ENCODE peak calls at places on chromosomes 12 and 14, in ten cellular contexts. Q, K, R, S, O, B, Z, G, F and U are unnamed samples. For H3K9me3, H3K36me3 and H3K27me3, the result is how much of the 10 kb centered on the place peaks cover.

GRCh38 chr12:18340796-18341195 is 79.5 kb downstream of the PIK3C2G start:
- DNase-seq in R (no peak), F (no peak), Q (no peak), K (no peak), O (peak), B (no peak), S (no peak), G (no peak), Z (no peak), U (peak)

GRCh38 chr14:55333785-55334485 is 62.7 kb downstream of the FBXO34 start:
- DNase-seq in R (no peak), Q (peak), Z (no peak), F (no peak), S (no peak), K (no peak), O (no peak), B (no peak), G (no peak), U (no peak)

GRCh38 chr14:72907327-72907826 is 13.5 kb upstream of the DPF3 start:
- DNase-seq in Z (no peak), Q (no peak), G (no peak), F (no peak), B (no peak), O (no peak), K (no peak), S (no peak), R (no peak), U (no peak)

GRCh38 chr12:2691340-2692111 is 103.2 kb upstream of the FKBP4 start:
- DNase-seq in F (no peak), K (no peak), G (no peak), S (no peak), R (no peak), Q (no peak), Z (peak), B (peak), O (no peak), U (no peak)

GRCh38 chr12:89762498-89763170 is 54.0 kb upstream of the ATP2B1 start:
- DNase-seq in K (no peak), S (no peak), G (no peak), Z (no peak), O (no peak), Q (no peak), F (no peak), B (no peak), R (no peak), U (no peak)

GRCh38 chr12:85626031-85626781 is 210.0 kb downstream of the RASSF9 start:
- DNase-seq in Q (peak), S (no peak), Z (no peak), F (no peak), G (no peak), O (no peak), K (no peak), R (peak), B (no peak), U (no peak)

GRCh38 chr14:22882529-22883190 is 362 bp upstream of the REM2 start:
- DNase-seq in Z (no peak), O (no peak), R (peak), Q (peak), B (peak), F (no peak), S (peak), K (no peak), G (no peak), U (peak)

GRCh38 chr12:6451348-6452244 is at the start of gene TAPBPL:
- DNase-seq in K (peak), B (peak), Q (peak), O (peak), Z (no peak), G (peak), F (peak), R (peak), S (peak), U (peak)

GRCh38 chr12:45794422-45794821 is 64.9 kb downstream of the ARID2 start:
- DNase-seq in F (no peak), R (no peak), O (no peak), Z (no peak), S (no peak), G (no peak), K (no peak), Q (no peak), B (peak), U (no peak)

GRCh38 chr14:22699801-22700564 is 55.8 kb upstream of the OR6J1 start:
- DNase-seq in G (no peak), S (no peak), Z (no peak), B (peak), R (no peak), K (no peak), Q (peak), O (no peak), F (no peak), U (no peak)

GRCh38 chr12:110853856-110854255 is 7.1 kb downstream of the CCDC63 start:
- DNase-seq in F (no peak), Z (no peak), G (no peak), Q (no peak), O (no peak), R (no peak), K (no peak), S (no peak), B (peak), U (no peak)

GRCh38 chr12:30507576-30507975 is 188.1 kb downstream of the IPO8 start:
- DNase-seq in F (no peak), S (no peak), B (no peak), K (no peak), R (no peak), G (no peak), Q (no peak), Z (no peak), O (no peak), U (no peak)

GRCh38 chr12:15580431-15580830 is 208.8 kb downstream of the EPS8 start:
- DNase-seq in K (no peak), R (no peak), O (no peak), S (no peak), G (no peak), B (no peak), F (no peak), Z (no peak), Q (no peak), U (no peak)

GRCh38 chr14:100557658-100558057 is 29.6 kb downstream of the BEGAIN start:
- DNase-seq in Z (no peak), F (no peak), R (peak), G (no peak), O (no peak), Q (no peak), B (no peak), S (no peak), K (peak), U (no peak)

GRCh38 chr14:34649344-34649743 is 19.4 kb upstream of the SNX6 start:
- DNase-seq in K (no peak), Q (peak), G (no peak), Z (no peak), B (no peak), R (peak), S (no peak), F (no peak), O (no peak), U (no peak)

GRCh38 chr14:61573748-61574513 is 121.4 kb upstream of the HIF1A start:
- DNase-seq in R (peak), Q (no peak), O (no peak), K (no peak), B (no peak), G (no peak), Z (no peak), F (no peak), S (no peak), U (no peak)

GRCh38 chr14:94177806-94178205 is 3.7 kb downstream of the PPP4R4 start:
- DNase-seq in O (no peak), B (peak), F (no peak), Q (no peak), S (no peak), R (no peak), Z (no peak), G (no peak), K (no peak), U (no peak)

GRCh38 chr14:21300892-21301291 is 21.0 kb downstream of the RPGRIP1 start:
- DNase-seq in S (peak), F (no peak), Z (peak), R (peak), G (peak), K (no peak), O (no peak), B (peak), Q (no peak), U (no peak)

GRCh38 chr14:89598548-89599186 is 181.6 kb upstream of the FOXN3 start:
- DNase-seq in G (no peak), S (no peak), O (no peak), R (peak), F (no peak), Z (no peak), K (no peak), Q (no peak), B (no peak), U (no peak)
- H3K9me3 ChIP-seq in G (under half), S (under half), O (under half), R (under half), F (under half), Z (under half), K (under half), Q (under half), B (under half), U (under half)

DNA sequence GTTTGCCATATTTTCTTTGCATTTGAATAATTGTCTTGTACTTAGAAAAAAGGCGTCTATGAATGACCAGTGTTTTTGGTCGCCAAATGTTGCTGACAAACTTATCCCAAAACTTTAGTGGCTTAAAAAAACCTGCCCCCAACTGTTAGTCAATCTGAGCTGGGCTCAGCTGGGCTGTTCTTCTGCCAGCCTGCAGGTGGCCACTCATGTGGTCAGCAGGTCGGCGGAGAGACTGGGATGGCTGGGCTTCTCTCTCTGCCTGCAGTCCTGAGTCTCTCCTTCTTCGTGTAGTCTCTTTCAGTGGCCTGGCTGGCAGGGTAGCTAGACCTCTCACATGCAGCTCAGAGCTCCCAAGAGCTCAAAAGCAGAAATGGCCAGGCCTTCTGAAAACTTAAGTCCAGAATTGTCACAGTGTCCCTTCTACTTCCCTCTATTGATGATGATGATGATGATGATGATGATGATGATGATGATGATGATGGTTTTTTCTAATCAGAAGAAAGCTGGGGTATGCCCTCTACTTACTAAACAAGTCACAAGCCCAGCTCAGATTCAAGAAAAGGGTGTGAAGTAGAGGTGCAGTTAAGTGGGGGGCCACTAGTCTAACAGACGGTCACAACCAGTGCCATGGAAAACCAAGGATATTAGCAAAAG is 87.9 kb downstream of the PTPN11 start:
- DNase-seq in O (no peak), F (no peak), Z (no peak), K (no peak), G (no peak), S (no peak), Q (no peak), R (no peak), B (no peak), U (no peak)
- H3K36me3 ChIP-seq in O (under half), F (half or more), Z (half or more), K (half or more), G (under half), S (under half), Q (under half), R (half or more), B (under half), U (under half)

GRCh38 chr12:51871126-51871525 is 16.8 kb upstream of the ANKRD33 start:
- DNase-seq in G (no peak), O (no peak), Z (no peak), S (no peak), F (no peak), B (no peak), Q (no peak), R (no peak), K (peak), U (no peak)

GRCh38 chr12:51867796-51868428 is 19.4 kb upstream of the FIGNL2 start:
- DNase-seq in K (no peak), S (no peak), Q (no peak), O (no peak), B (no peak), G (no peak), F (no peak), Z (no peak), R (no peak), U (no peak)

GRCh38 chr12:51868821-51869489 is 18.9 kb upstream of the ANKRD33 start:
- DNase-seq in O (no peak), S (no peak), B (peak), K (no peak), Q (no peak), F (no peak), Z (no peak), R (peak), G (no peak), U (peak)

GRCh38 chr12:51869931-51870330 is 18.0 kb upstream of the ANKRD33 start:
- DNase-seq in S (no peak), R (no peak), K (no peak), F (no peak), O (no peak), G (no peak), B (no peak), Q (no peak), Z (no peak), U (no peak)

DNA sequence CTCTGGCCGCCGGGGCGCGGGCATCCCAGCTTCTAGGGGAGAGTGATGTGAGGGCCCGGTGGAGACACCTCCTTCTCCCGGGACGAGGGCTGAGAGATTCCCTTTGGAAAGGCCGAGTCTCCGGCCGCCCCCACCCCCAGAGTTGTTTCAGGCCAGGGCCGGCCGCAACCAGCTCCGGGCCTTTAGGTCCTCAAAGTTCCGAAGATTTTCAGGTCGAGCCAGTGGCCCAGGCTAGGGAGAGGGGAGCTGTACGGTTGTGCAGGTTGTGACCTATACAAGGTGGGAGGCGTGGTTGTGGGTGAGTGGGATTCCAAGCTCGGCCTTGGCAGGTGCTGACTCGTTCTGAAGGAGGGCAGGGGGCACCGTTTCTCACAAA is 18.4 kb upstream of the ANKRD33 start:
- DNase-seq in O (no peak), R (no peak), Z (no peak), G (no peak), K (no peak), S (no peak), B (peak), Q (no peak), F (no peak), U (no peak)
- H3K27me3 ChIP-seq in O (under half), R (under half), Z (under half), G (under half), K (half or more), S (under half), B (half or more), Q (under half), F (under half), U (under half)

DNA sequence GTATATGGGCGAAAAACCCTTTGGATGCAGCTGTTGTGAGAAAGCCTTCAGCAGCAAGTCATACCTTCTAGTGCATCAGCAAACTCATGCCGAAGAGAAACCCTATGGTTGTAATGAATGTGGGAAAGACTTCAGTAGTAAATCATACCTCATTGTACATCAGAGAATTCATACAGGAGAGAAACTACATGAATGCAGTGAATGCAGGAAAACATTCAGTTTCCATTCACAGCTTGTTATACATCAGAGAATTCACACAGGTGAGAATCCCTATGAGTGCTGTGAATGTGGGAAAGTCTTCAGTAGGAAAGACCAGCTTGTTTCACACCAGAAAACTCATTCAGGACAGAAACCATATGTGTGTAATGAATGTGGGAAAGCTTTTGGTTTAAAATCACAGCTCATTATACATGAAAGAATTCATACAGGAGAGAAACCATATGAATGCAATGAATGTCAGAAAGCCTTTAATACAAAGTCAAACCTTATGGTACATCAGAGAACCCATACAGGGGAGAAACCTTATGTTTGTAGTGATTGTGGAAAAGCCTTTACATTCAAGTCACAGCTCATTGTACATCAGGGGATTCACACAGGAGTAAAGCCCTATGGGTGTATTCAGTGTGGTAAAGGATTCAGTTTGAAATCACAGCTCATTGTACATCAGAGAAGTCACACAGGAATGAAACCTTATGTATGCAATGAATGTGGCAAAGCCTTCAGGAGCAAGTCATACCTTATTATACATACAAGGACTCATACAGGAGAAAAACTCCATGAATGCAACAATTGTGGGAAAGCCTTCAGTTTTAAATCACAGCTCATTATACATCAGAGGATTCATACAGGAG is 21.4 kb downstream of the ZNF268 start:
- DNase-seq in G (no peak), O (no peak), K (no peak), B (no peak), R (peak), S (no peak), F (no peak), Q (no peak), Z (no peak), U (no peak)
- H3K9me3 ChIP-seq in G (under half), O (half or more), K (half or more), B (half or more), R (half or more), S (half or more), F (half or more), Q (under half), Z (half or more), U (under half)